ENCODE peak calls at places on chromosomes 1 and 21, in six cellular contexts. S is left ventricle myocardium inferior, V is GM23338, J is AG04449, Y is stomach, F is cardiac fibroblast. P is an unnamed sample.

GRCh38 chr1:237562247-237562823 is 328.4 kb downstream of the ZP4 start:
- DNase-seq in J (peak; percentile 19), S (no peak), V (peak; percentile 96), F (peak; percentile 78), Y (no peak), P (peak; percentile 59)

GRCh38 chr1:176745945-176746344 is 283.0 kb downstream of the PAPPA2 start:
- DNase-seq in Y (no peak), J (no peak), V (peak; percentile 37), F (peak; percentile 1), S (no peak), P (no peak)

GRCh38 chr1:211183924-211184323 is 50.0 kb upstream of the KCNH1 start:
- DNase-seq in Y (no peak), S (no peak), F (no peak), J (no peak), V (no peak), P (no peak)

GRCh38 chr1:45557422-45557944 is 6.9 kb downstream of the AKR1A1 start:
- DNase-seq in J (no peak), S (no peak), V (no peak), F (no peak), Y (peak; percentile 79), P (no peak)

GRCh38 chr1:9316512-9316911 is 23.8 kb downstream of the SPSB1 start:
- DNase-seq in V (no peak), Y (no peak), F (no peak), S (no peak), J (no peak), P (no peak)

GRCh38 chr1:3453891-3454810 is at the start of gene ARHGEF16:
- DNase-seq in S (peak; percentile 54), Y (peak; percentile 93), J (no peak), V (peak; percentile 93), F (peak; percentile 34), P (no peak)

GRCh38 chr1:18955442-18956188 is 861 bp downstream of the IFFO2 start:
- DNase-seq in F (peak; percentile 52), Y (peak; percentile 55), V (peak; percentile 84), J (no peak), S (no peak), P (no peak)

GRCh38 chr1:24765308-24765988 is 20.2 kb downstream of the CLIC4 start:
- DNase-seq in Y (no peak), V (no peak), F (peak; percentile 47), S (no peak), J (no peak), P (no peak)

GRCh38 chr1:216379441-216379840 is 43.8 kb downstream of the USH2A start:
- DNase-seq in Y (no peak), S (no peak), J (no peak), V (no peak), F (no peak), P (no peak)

GRCh38 chr1:107004421-107004820 is 52.1 kb upstream of the PRMT6 start:
- DNase-seq in V (no peak), Y (no peak), S (no peak), J (no peak), F (peak; percentile 8), P (no peak)

GRCh38 chr1:37752583-37753471 is 12.1 kb downstream of the EPHA10 start:
- DNase-seq in F (peak; percentile 4), Y (peak; percentile 40), J (no peak), V (peak; percentile 62), S (no peak), P (no peak)

GRCh38 chr1:67823645-67824044 is 9.6 kb downstream of the GNG12 start:
- DNase-seq in J (no peak), Y (no peak), V (no peak), S (no peak), F (no peak), P (no peak)

GRCh38 chr1:68010094-68010493 is 40.3 kb downstream of the DIRAS3 start:
- DNase-seq in J (no peak), Y (no peak), F (peak; percentile 60), S (no peak), V (peak; percentile 40), P (no peak)

GRCh38 chr1:15358565-15359133 is 51.0 kb upstream of the EFHD2 start:
- DNase-seq in S (no peak), V (no peak), Y (no peak), F (no peak), J (no peak), P (no peak)

GRCh38 chr1:162856260-162856659 is 4.7 kb downstream of the CCDC190 start:
- DNase-seq in F (peak; percentile 88), V (no peak), J (peak; percentile 86), Y (no peak), S (no peak), P (peak; percentile 96)

GRCh38 chr1:116167625-116168276 is 56.6 kb downstream of the MAB21L3 start:
- DNase-seq in F (peak; percentile 28), V (peak; percentile 62), J (no peak), S (no peak), Y (peak; percentile 27), P (no peak)

GRCh38 chr1:93702828-93703183 is 21.2 kb upstream of the BCAR3 start:
- DNase-seq in Y (no peak), V (no peak), S (no peak), F (no peak), J (no peak), P (no peak)

GRCh38 chr21:14115646-14116045 is 95.1 kb downstream of the LIPI start:
- DNase-seq in S (no peak), Y (no peak), F (no peak), J (no peak), V (no peak), P (no peak)

GRCh38 chr1:237794071-237794470 is 96.7 kb downstream of the ZP4 start:
- DNase-seq in F (peak; percentile 5), V (no peak), S (no peak), J (no peak), Y (no peak), P (no peak)

GRCh38 chr1:24567792-24568388 is 12.0 kb downstream of the NCMAP start:
- DNase-seq in V (peak; percentile 65), J (no peak), Y (peak; percentile 87), F (no peak), S (no peak), P (no peak)

GRCh38 chr1:44640178-44640865 is 34.0 kb downstream of the TMEM53 start:
- DNase-seq in Y (no peak), F (no peak), S (peak; percentile 30), J (no peak), V (peak; percentile 27), P (no peak)

GRCh38 chr21:45860493-45861155 is 120.9 kb upstream of the COL6A1 start:
- DNase-seq in F (no peak), S (no peak), Y (no peak), V (no peak), J (no peak), P (no peak)

GRCh38 chr1:62735491-62736171 is 47.4 kb upstream of the DOCK7 start:
- DNase-seq in J (no peak), Y (no peak), S (no peak), F (peak; percentile 55), V (no peak), P (no peak)

GRCh38 chr21:36039861-36040260 is 20.5 kb downstream of the SETD4 start:
- DNase-seq in F (no peak), S (no peak), J (no peak), Y (no peak), V (no peak), P (no peak)

GRCh38 chr1:211551628-211552465 is 27.1 kb downstream of the SLC30A1 start:
- DNase-seq in J (peak; percentile 7), Y (peak; percentile 10), V (no peak), F (peak; percentile 89), S (no peak), P (no peak)

GRCh38 chr1:8053878-8054567 is 27.9 kb upstream of the ERRFI1 start:
- DNase-seq in J (no peak), Y (no peak), S (no peak), F (no peak), V (no peak), P (no peak)

GRCh38 chr1:55179177-55179835 is 35.9 kb downstream of the USP24 start:
- DNase-seq in J (no peak), F (no peak), V (no peak), Y (no peak), S (no peak), P (no peak)

GRCh38 chr1:195954848-195955247 is 653.4 kb downstream of the KCNT2 start:
- DNase-seq in V (no peak), J (no peak), Y (no peak), F (no peak), S (peak; percentile 35), P (no peak)

GRCh38 chr1:15744122-15744679 is 1.9 kb downstream of the TMEM82 start:
- DNase-seq in V (no peak), Y (no peak), F (no peak), S (no peak), J (no peak), P (no peak)

GRCh38 chr1:229378586-229379442 is 36.0 kb upstream of the CCSAP start:
- DNase-seq in J (no peak), S (no peak), F (no peak), Y (no peak), V (peak; percentile 55), P (no peak)

GRCh38 chr1:116950497-116951174 is 40.9 kb downstream of the PTGFRN start:
- DNase-seq in S (no peak), F (peak; percentile 80), V (no peak), Y (no peak), J (no peak), P (peak; percentile 20)

GRCh38 chr1:23485002-23485332 is 988 bp upstream of the ASAP3 start:
- DNase-seq in F (no peak), S (no peak), J (no peak), Y (no peak), V (no peak), P (no peak)
- H3K4me3 ChIP-seq in F (peak overlapping the region; percentile 50), S (peak overlapping the region; percentile 99), J (peak overlapping the region; percentile 77), Y (peak overlapping the region; percentile 63), V (peak overlapping the region; percentile 83), P (peak overlapping the region; percentile 75)

GRCh38 chr1:32240140-32240951 is 6.7 kb upstream of the FAM167B start:
- DNase-seq in S (peak; percentile 73), F (peak; percentile 54), Y (peak; percentile 88), J (no peak), V (peak; percentile 99), P (no peak)
- TF ChIP-seq CTCF in S (peak; percentile 47), F (peak; percentile 17), Y (peak; percentile 12), J (peak; percentile 37), V (no peak), P (no peak)

DNA sequence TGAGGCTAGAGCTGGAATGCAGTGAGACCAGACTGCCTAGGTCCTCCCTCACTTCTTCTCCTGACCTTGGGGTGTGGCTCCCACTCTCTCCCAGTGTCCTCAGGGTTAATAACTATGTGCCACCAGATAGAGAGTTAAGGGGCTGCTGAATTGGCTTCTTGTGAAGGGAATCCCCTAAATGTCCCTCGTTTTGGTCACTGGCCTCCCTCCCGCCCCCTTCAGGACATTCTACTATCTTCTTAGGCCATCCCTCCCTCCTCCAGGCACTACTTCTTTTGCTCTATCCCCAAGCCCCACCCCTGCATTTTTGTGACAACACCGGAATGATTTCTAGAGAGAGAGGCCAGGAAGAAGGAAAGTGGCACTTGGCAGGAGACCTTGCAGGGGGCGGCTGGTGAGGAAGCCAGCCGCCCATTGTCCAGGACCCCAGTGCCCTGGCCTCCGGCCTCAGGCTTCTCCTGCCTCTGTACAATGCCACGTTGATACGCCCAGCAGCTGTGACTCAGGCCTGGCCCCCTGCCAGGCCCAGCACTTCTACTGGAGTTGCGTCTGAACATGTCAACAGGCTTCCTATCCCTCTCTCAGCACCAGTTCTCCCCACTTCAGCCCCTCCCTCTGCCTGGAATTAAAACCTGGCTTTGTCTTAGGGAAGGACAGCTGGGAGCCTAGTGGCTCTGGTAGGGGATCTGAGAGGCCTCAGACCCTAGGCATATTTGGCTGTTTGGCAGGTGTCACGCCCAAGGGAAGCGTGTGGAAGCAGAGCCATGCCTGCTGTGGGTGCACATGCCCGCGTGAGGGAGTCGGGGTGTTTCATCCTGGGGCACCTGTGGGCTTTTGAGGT is 9.1 kb downstream of the LMNA start:
- DNase-seq in Y (peak; percentile 95), V (peak; percentile 87), J (peak; percentile 89), S (peak; percentile 96), F (peak; percentile 99), P (peak; percentile 85)
- H3K4me3 ChIP-seq in Y (peak overlapping the region; percentile 39), V (peak overlapping the region; percentile 38), J (peak overlapping the region; percentile 50), S (peak overlapping the region; percentile 100), F (peak overlapping the region; percentile 15), P (peak overlapping the region; percentile 32)

GRCh38 chr1:202135221-202135721 is 9.3 kb downstream of the ARL8A start:
- DNase-seq in V (peak; percentile 89), J (no peak), F (peak; percentile 71), Y (peak; percentile 65), S (peak; percentile 38), P (peak; percentile 45)
- TF ChIP-seq CTCF in V (peak; percentile 81), J (peak; percentile 85), F (peak; percentile 85), Y (peak; percentile 97), S (peak; percentile 93), P (peak; percentile 86)

P was measured in astrocyte of the cerebellum.